ENCODE peak calls at places on chromosomes 6 and 20, in six cellular contexts. E is upper lobe of left lung, G is heart right ventricle, O is HCT116, W is lung, S is mesendoderm. B is an unnamed sample. For H3K36me3 and H3K27me3, the result is how much of the 10 kb centered on the place peaks cover.

GRCh38 chr6:53233309-53233708 is 84.7 kb upstream of the GCM1 start:
- DNase-seq in E (no peak), W (no peak), O (no peak), S (no peak), G (no peak), B (no peak)

GRCh38 chr20:50311308-50312001 is 120.8 kb downstream of the CEBPB start:
- DNase-seq in W (no peak), O (no peak), E (no peak), S (no peak), G (no peak), B (no peak)

GRCh38 chr6:128314190-128314589 is 206.2 kb downstream of the PTPRK start:
- DNase-seq in E (no peak), W (no peak), G (no peak), S (no peak), O (no peak), B (no peak)

GRCh38 chr6:131998255-131998982 is 47.2 kb upstream of the CCN2 start:
- DNase-seq in O (no peak), W (no peak), E (no peak), G (no peak), S (no peak), B (no peak)

GRCh38 chr6:143731789-143732188 is 54.0 kb downstream of the PHACTR2 start:
- DNase-seq in O (no peak), S (no peak), E (no peak), G (no peak), W (no peak), B (no peak)

GRCh38 chr6:26568601-26569432 is 27.9 kb upstream of the ABT1 start:
- DNase-seq in W (peak), S (peak), O (peak), E (no peak), G (peak), B (peak)

GRCh38 chr20:45436732-45437485 is 21.0 kb downstream of the PIGT start:
- DNase-seq in W (peak), S (peak), O (peak), G (peak), E (peak), B (peak)

GRCh38 chr6:56839533-56840183 is 115.2 kb upstream of the BEND6 start:
- DNase-seq in O (no peak), G (no peak), E (no peak), S (no peak), W (no peak), B (no peak)

GRCh38 chr6:142927904-142928303 is 17.1 kb downstream of the HIVEP2 start:
- DNase-seq in E (no peak), O (no peak), S (no peak), G (no peak), W (no peak), B (no peak)

GRCh38 chr6:150072201-150072600 is 3.3 kb upstream of the ULBP3 start:
- DNase-seq in G (peak), S (peak), E (peak), W (peak), O (peak), B (peak)

GRCh38 chr20:3678893-3679720 is 2.7 kb downstream of the ADAM33 start:
- DNase-seq in O (no peak), E (no peak), G (no peak), W (no peak), S (no peak), B (no peak)

GRCh38 chr20:56610098-56610497 is 19.0 kb upstream of the TFAP2C start:
- DNase-seq in G (no peak), O (no peak), S (no peak), E (no peak), W (no peak), B (no peak)

GRCh38 chr6:41064841-41065240 is 7.3 kb downstream of the OARD1 start:
- DNase-seq in E (no peak), S (peak), G (no peak), O (no peak), W (no peak), B (no peak)

GRCh38 chr20:17965042-17965697 is 3.4 kb downstream of the SNX5 start:
- DNase-seq in G (no peak), S (peak), E (no peak), O (no peak), W (no peak), B (no peak)
- H3K4me3 ChIP-seq in G (no peak), S (peak), E (no peak), O (no peak), W (no peak), B (peak)

GRCh38 chr6:89643411-89643810 is 4.9 kb upstream of the LYRM2 start:
- DNase-seq in W (no peak), S (no peak), G (no peak), O (no peak), E (no peak), B (no peak)

GRCh38 chr6:89640804-89641203 is 2.3 kb upstream of the LYRM2 start:
- DNase-seq in W (no peak), S (peak), G (no peak), O (no peak), E (no peak), B (no peak)

GRCh38 chr6:89649682-89650081 is 11.1 kb upstream of the LYRM2 start:
- DNase-seq in S (no peak), O (no peak), G (no peak), E (no peak), W (no peak), B (no peak)

GRCh38 chr6:89650579-89650978 is 12.0 kb upstream of the LYRM2 start:
- DNase-seq in O (no peak), G (no peak), W (no peak), S (no peak), E (no peak), B (no peak)

DNA sequence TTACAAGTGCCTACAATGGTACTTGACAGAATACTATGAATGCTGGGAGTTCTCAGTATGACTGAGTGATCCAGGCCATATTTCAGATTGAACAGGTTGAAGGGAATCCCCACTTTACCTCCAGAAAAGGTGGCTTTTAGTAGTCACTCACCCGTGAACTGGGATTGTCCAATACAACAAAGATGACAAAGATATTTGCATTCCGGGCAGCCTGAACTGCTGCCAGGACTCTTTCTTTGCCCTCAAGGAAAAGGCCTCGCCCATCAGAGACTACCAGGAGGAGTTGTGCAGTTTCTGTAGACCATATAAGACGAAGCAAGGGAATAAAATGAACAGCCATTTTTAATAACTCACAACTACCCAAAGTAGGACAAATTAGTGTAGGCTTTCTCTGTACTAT is 6.3 kb upstream of the LYRM2 start:
- DNase-seq in O (no peak), E (no peak), S (no peak), W (no peak), G (no peak), B (no peak)
- H3K36me3 ChIP-seq in O (half or more), E (under half), S (under half), W (under half), G (under half), B (half or more)

GRCh38 chr6:37758647-37759046 is 60.9 kb upstream of the ZFAND3 start:
- DNase-seq in O (no peak), G (no peak), E (no peak), S (no peak), W (no peak), B (no peak)

GRCh38 chr6:37765182-37765780 is 54.2 kb upstream of the ZFAND3 start:
- DNase-seq in W (no peak), O (no peak), G (no peak), S (no peak), E (no peak), B (no peak)

GRCh38 chr6:37763413-37763812 is 56.1 kb upstream of the ZFAND3 start:
- DNase-seq in G (no peak), E (no peak), W (no peak), O (no peak), S (no peak), B (no peak)

GRCh38 chr6:37759221-37760154 is 60.0 kb upstream of the ZFAND3 start:
- DNase-seq in W (no peak), O (no peak), G (no peak), E (no peak), S (no peak), B (no peak)

DNA sequence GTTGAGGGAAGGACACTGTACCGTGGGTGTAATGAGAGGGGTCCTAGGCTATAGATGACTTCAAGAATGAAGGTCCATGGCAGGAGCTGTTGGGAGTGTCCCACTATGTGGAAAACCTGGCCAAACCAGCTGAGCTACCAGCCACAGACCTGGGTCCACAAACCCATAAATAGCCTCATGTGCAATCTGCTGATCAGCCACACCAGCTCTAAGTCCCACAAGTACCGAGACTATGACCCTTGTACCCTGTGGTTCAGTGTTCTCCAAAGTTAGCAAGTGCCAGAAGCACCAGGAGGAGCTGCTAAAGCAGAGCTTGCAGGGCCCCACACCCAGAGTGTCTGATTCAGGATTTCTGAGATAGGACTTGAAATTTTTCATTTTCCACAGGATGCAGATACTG is 57.7 kb upstream of the ZFAND3 start:
- DNase-seq in W (no peak), G (no peak), O (no peak), E (no peak), S (no peak), B (no peak)
- H3K27me3 ChIP-seq in W (under half), G (under half), O (under half), E (under half), S (under half), B (half or more)

DNA sequence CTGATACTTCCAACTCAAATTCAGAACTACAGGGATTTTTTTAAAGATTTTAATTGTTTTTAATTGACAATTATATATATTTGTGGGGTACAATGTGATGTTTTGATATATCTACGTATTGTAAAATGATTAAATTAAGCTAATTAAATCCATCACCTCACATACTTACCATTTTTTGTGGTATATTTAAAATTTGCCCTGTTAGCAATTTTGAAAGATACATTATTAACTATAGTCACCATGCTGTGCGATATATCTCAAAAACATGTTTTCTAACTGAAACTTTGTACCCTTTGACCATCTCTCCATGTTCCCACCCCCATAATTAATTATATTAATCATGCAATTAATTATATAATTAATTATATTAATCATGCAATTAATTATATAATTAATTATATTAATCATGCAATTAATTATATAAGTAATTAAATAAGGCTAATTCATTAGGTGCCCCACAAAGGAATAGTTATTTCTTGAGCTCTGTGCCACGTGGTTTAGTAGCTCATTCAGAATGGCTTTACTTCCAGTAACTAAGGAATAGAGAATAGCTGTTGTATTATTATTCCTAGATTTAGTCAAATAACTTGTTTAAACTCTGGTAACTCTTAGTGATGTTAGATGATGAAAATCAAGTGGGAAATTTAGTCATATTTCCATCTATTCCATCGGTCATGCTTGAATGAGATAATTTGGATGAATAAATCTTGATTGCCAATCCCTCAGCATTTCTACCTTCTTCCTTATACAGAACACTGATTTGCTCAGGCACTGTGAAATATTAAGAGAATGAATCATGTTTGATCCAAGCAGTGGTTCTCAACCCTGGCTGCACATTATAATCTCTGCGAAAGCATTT is 25.1 kb downstream of the LOC128125822 start:
- DNase-seq in G (no peak), O (no peak), W (no peak), S (no peak), E (no peak), B (no peak)
- H3K4me3 ChIP-seq in G (no peak), O (no peak), W (no peak), S (no peak), E (no peak), B (peak)

GRCh38 chr20:34096699-34097420 is 15.2 kb downstream of the EIF2S2 start:
- DNase-seq in E (no peak), O (no peak), G (no peak), S (no peak), W (no peak), B (no peak)
- H3K36me3 ChIP-seq in E (half or more), O (half or more), G (under half), S (under half), W (half or more), B (half or more)